ENCODE peak calls at places on chromosome 4, in ten cellular contexts. J is AG09319, N is astrocyte of the spinal cord, U is tibial artery, A is prostate gland, Y is AG09309, O is fibroblast of mammary gland, F is mucosa of descending colon, L is GM13976, T is mammary epithelial cell. B is an unnamed sample.

GRCh38 chr4:2469192-2469984 is 482 bp downstream of the RNF4 start:
- DNase-seq in J (no peak), N (no peak), U (no peak), A (peak), Y (no peak), O (peak), F (peak), L (peak), T (peak), B (peak)

GRCh38 chr4:119014658-119015057 is 121.0 kb upstream of the MYOZ2 start:
- DNase-seq in J (no peak), N (no peak), U (no peak), A (no peak), Y (no peak), O (no peak), F (no peak), L (no peak), T (no peak), B (no peak)

GRCh38 chr4:173191623-173192041 is 23.0 kb downstream of the GALNT7 start:
- DNase-seq in J (no peak), N (peak), U (no peak), A (no peak), Y (no peak), O (peak), F (no peak), L (no peak), T (peak), B (no peak)

GRCh38 chr4:139234258-139234657 is 45.8 kb downstream of the MGARP start:
- DNase-seq in J (no peak), N (no peak), U (no peak), A (no peak), Y (no peak), O (no peak), F (no peak), L (no peak), T (no peak), B (no peak)

GRCh38 chr4:40576651-40577480 is 52.8 kb downstream of the RBM47 start:
- DNase-seq in J (peak), N (peak), U (peak), A (peak), Y (peak), O (peak), F (peak), L (peak), T (peak), B (peak)

GRCh38 chr4:65416875-65417274 is 253.4 kb downstream of the EPHA5 start:
- DNase-seq in J (no peak), N (peak), U (no peak), A (no peak), Y (no peak), O (no peak), F (peak), L (no peak), T (no peak), B (no peak)

GRCh38 chr4:84498203-84499026 is 677 bp downstream of the NKX6-1 start:
- DNase-seq in J (no peak), N (peak), U (no peak), A (no peak), Y (no peak), O (peak), F (peak), L (no peak), T (peak), B (no peak)

GRCh38 chr4:107897823-107898222 is 33.5 kb upstream of the CYP2U1 start:
- DNase-seq in J (no peak), N (no peak), U (no peak), A (no peak), Y (no peak), O (peak), F (no peak), L (no peak), T (no peak), B (no peak)

GRCh38 chr4:158535130-158535614 is 13.5 kb downstream of the RXFP1 start:
- DNase-seq in J (peak), N (peak), U (no peak), A (no peak), Y (peak), O (peak), F (no peak), L (no peak), T (peak), B (no peak)

GRCh38 chr4:157014621-157015591 is 43.3 kb upstream of the PDGFC start:
- DNase-seq in J (peak), N (peak), U (no peak), A (no peak), Y (peak), O (peak), F (no peak), L (no peak), T (peak), B (no peak)

GRCh38 chr4:2072971-2073807 is 14.1 kb downstream of the NAT8L start:
- DNase-seq in J (no peak), N (no peak), U (peak), A (no peak), Y (no peak), O (no peak), F (peak), L (no peak), T (no peak), B (peak)

GRCh38 chr4:931194-931959 is 739 bp downstream of the GAK start:
- DNase-seq in J (no peak), N (no peak), U (peak), A (no peak), Y (peak), O (peak), F (no peak), L (no peak), T (peak), B (no peak)

GRCh38 chr4:120071192-120071795 is 4.6 kb upstream of the MAD2L1 start:
- DNase-seq in J (peak), N (peak), U (no peak), A (no peak), Y (no peak), O (peak), F (no peak), L (peak), T (peak), B (peak)

GRCh38 chr4:38386011-38386551 is 277.9 kb upstream of the KLF3 start:
- DNase-seq in J (no peak), N (no peak), U (no peak), A (no peak), Y (no peak), O (no peak), F (no peak), L (no peak), T (no peak), B (no peak)

GRCh38 chr4:89072921-89073320 is 15.9 kb upstream of the FAM13A start:
- DNase-seq in J (no peak), N (no peak), U (no peak), A (no peak), Y (no peak), O (no peak), F (no peak), L (no peak), T (no peak), B (no peak)

GRCh38 chr4:169037491-169037890 is 27.4 kb upstream of the CBR4 start:
- DNase-seq in J (no peak), N (no peak), U (no peak), A (no peak), Y (no peak), O (no peak), F (no peak), L (no peak), T (no peak), B (no peak)

GRCh38 chr4:40216622-40217366 is 20.0 kb downstream of the RHOH start:
- DNase-seq in J (no peak), N (no peak), U (no peak), A (no peak), Y (no peak), O (peak), F (no peak), L (no peak), T (no peak), B (no peak)

GRCh38 chr4:1041936-1042330 is 30.5 kb downstream of the FGFRL1 start:
- DNase-seq in J (no peak), N (no peak), U (no peak), A (no peak), Y (no peak), O (no peak), F (peak), L (no peak), T (no peak), B (no peak)

GRCh38 chr4:69787879-69788278 is 27.5 kb upstream of the SULT1B1 start:
- DNase-seq in J (no peak), N (peak), U (no peak), A (no peak), Y (no peak), O (peak), F (no peak), L (no peak), T (peak), B (no peak)

GRCh38 chr4:150117094-150117493 is 38.8 kb downstream of the DCLK2 start:
- DNase-seq in J (no peak), N (no peak), U (no peak), A (no peak), Y (no peak), O (peak), F (no peak), L (no peak), T (no peak), B (no peak)

GRCh38 chr4:25172964-25173917 is 13.0 kb upstream of the SEPSECS start:
- DNase-seq in J (peak), N (peak), U (peak), A (no peak), Y (peak), O (peak), F (no peak), L (peak), T (peak), B (peak)

GRCh38 chr4:93448691-93449293 is 379.8 kb upstream of the ATOH1 start:
- DNase-seq in J (no peak), N (no peak), U (no peak), A (no peak), Y (no peak), O (no peak), F (no peak), L (no peak), T (no peak), B (no peak)

DNA sequence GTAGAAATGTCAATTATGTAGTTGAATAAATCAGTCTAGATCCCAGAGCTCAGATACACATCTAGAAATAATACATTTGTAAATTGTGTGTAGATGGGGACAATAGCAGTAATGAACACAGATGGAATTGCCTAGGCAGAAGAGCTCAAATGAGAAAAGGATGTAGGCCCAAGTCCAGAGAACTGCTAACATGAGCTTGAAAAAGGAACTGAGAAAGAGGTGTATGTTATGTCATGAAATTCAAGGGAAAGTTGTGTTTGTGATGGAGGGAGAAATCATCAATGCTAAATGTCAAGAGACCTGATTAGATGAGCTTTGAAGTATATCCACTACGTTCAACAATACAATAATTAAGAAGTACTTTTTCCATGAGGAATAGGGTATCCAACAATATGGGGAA is 376.6 kb upstream of the ATOH1 start:
- DNase-seq in J (no peak), N (no peak), U (no peak), A (no peak), Y (no peak), O (no peak), F (no peak), L (no peak), T (no peak), B (no peak)
- TF ChIP-seq CTCF in J (no peak), N (no peak), U (no peak), A (no peak), Y (no peak), O (no peak), F (no peak), L (no peak), T (no peak), B (no peak)

GRCh38 chr4:137608085-137608484 is 75.8 kb upstream of the PCDH18 start:
- DNase-seq in J (no peak), N (no peak), U (peak), A (no peak), Y (no peak), O (no peak), F (no peak), L (no peak), T (no peak), B (no peak)

GRCh38 chr4:137614491-137614890 is 82.2 kb upstream of the PCDH18 start:
- DNase-seq in J (no peak), N (no peak), U (no peak), A (no peak), Y (no peak), O (no peak), F (no peak), L (no peak), T (no peak), B (no peak)

GRCh38 chr4:137609693-137610450 is 77.6 kb upstream of the PCDH18 start:
- DNase-seq in J (peak), N (peak), U (no peak), A (no peak), Y (peak), O (peak), F (no peak), L (no peak), T (no peak), B (no peak)

GRCh38 chr4:137611998-137612700 is 79.9 kb upstream of the PCDH18 start:
- DNase-seq in J (no peak), N (no peak), U (no peak), A (no peak), Y (no peak), O (peak), F (no peak), L (no peak), T (no peak), B (no peak)

GRCh38 chr4:137610960-137611359 is 78.7 kb upstream of the PCDH18 start:
- DNase-seq in J (no peak), N (no peak), U (no peak), A (no peak), Y (no peak), O (peak), F (no peak), L (no peak), T (no peak), B (no peak)
- TF ChIP-seq CTCF in J (peak), N (peak), U (peak), A (no peak), Y (peak), O (peak), F (no peak), L (no peak), T (peak), B (peak)

GRCh38 chr4:112853662-112854256 is 195.7 kb upstream of the ANK2 start:
- DNase-seq in J (no peak), N (peak), U (no peak), A (no peak), Y (no peak), O (peak), F (no peak), L (no peak), T (no peak), B (no peak)
- TF ChIP-seq CTCF in J (peak), N (peak), U (peak), A (no peak), Y (peak), O (peak), F (no peak), L (no peak), T (peak), B (peak)

GRCh38 chr4:17512973-17513665 is 1.2 kb upstream of the QDPR start:
- DNase-seq in J (no peak), N (no peak), U (no peak), A (no peak), Y (no peak), O (peak), F (no peak), L (no peak), T (peak), B (no peak)

GRCh38 chr4:17510582-17510981 is 1.3 kb downstream of the QDPR start:
- DNase-seq in J (no peak), N (no peak), U (no peak), A (no peak), Y (no peak), O (no peak), F (no peak), L (no peak), T (no peak), B (no peak)

GRCh38 chr4:17511041-17511949 is 595 bp downstream of the QDPR start:
- DNase-seq in J (no peak), N (peak), U (peak), A (peak), Y (no peak), O (peak), F (peak), L (no peak), T (peak), B (peak)

GRCh38 chr4:17514865-17515264 is at the start of gene CLRN2:
- DNase-seq in J (no peak), N (no peak), U (no peak), A (no peak), Y (no peak), O (no peak), F (no peak), L (no peak), T (no peak), B (no peak)

DNA sequence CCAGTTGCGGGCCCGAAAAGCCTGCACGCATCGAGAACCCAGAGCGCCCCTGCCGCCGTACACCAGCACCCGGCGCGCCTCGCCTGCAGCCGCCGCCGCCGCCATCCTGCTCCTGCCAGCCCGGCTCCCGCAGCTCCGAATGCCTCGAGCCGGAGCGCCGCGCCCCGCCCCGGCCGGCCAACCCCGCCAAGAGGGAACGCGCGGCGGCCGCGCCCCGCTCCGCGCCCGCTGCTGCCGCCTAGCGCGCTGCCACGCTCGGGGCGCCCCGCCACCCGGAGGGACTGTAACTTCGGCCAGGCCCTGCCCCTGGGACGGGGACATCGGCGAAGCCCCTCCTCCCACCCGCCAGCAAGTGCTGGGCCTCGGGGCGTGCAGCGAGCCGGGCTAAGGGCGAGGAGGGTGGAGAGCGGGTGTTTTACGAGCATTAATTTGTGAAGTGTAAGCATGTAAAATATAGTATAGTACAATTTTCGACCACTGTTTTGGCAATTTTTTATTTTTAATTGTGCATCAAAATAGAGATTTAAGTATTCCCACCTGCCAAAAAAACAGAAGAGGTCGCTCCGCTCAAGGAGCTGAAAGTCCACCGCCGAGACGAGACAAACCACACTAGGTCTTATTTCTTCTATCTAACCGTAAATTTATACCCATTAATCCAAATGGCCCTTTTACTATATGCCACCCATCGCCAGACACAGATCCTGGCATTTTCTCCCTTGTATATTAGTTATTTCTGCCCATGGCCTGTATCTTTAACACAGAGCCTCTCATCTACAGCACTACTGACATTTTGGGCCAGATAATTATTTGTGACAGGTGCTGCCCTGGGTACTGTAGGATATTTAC is at the start of gene QDPR:
- DNase-seq in J (peak), N (peak), U (peak), A (peak), Y (no peak), O (peak), F (peak), L (peak), T (peak), B (peak)
- TF ChIP-seq CTCF in J (peak), N (peak), U (peak), A (peak), Y (peak), O (no peak), F (peak), L (peak), T (peak), B (peak)